ENCODE peak calls at places on chromosomes 4 and X, in ten cellular contexts. Y, A, G, B, X, Z, K, Q, E and U are unnamed samples.

GRCh38 chrX:13489451-13489850 is 80.0 kb upstream of the EGFL6 start:
- DNase-seq in E (no peak), Z (peak), B (no peak), A (no peak), G (no peak), K (no peak), Y (peak), X (no peak), Q (no peak), U (no peak)

GRCh38 chrX:55522577-55523254 is 33.1 kb upstream of the USP51 start:
- DNase-seq in Q (no peak), A (no peak), Z (no peak), E (no peak), B (no peak), K (no peak), X (no peak), G (no peak), Y (no peak), U (no peak)

GRCh38 chr4:18390655-18391369 is 369.3 kb upstream of the LCORL start:
- DNase-seq in K (no peak), X (no peak), Y (no peak), Z (no peak), Q (no peak), G (no peak), E (no peak), A (no peak), B (no peak), U (no peak)

GRCh38 chr4:87530868-87531267 is 1.7 kb upstream of the SPARCL1 start:
- DNase-seq in B (no peak), X (no peak), G (no peak), Z (no peak), Y (peak), Q (no peak), E (no peak), K (peak), A (no peak), U (no peak)

GRCh38 chr4:36267491-36268254 is 13.7 kb upstream of the DTHD1 start:
- DNase-seq in Q (no peak), Z (no peak), A (no peak), G (no peak), X (no peak), Y (no peak), K (no peak), E (no peak), B (no peak), U (no peak)

GRCh38 chr4:137896221-137896737 is 345.9 kb downstream of the SLC7A11 start:
- DNase-seq in Z (no peak), X (no peak), Y (peak), B (no peak), K (no peak), A (no peak), Q (no peak), E (no peak), G (no peak), U (no peak)

GRCh38 chr4:185559913-185560281 is 24.6 kb upstream of the PDLIM3 start:
- DNase-seq in K (no peak), Q (no peak), E (no peak), G (peak), B (no peak), Z (peak), Y (peak), A (no peak), X (no peak), U (no peak)

GRCh38 chr4:70705146-70705855 is 16.5 kb upstream of the RUFY3 start:
- DNase-seq in K (no peak), Z (peak), Q (peak), A (peak), Y (peak), G (no peak), B (peak), X (peak), E (peak), U (peak)

GRCh38 chr4:74932832-74933561 is at the start of gene PARM1:
- DNase-seq in X (peak), E (no peak), B (no peak), A (peak), Z (peak), G (peak), Y (peak), Q (no peak), K (peak), U (peak)

GRCh38 chr4:36037127-36037526 is 207.2 kb downstream of the ARAP2 start:
- DNase-seq in B (no peak), X (no peak), Z (no peak), G (no peak), A (no peak), E (no peak), K (no peak), Q (no peak), Y (no peak), U (no peak)

GRCh38 chrX:13506574-13506973 is 62.8 kb upstream of the EGFL6 start:
- DNase-seq in E (peak), Z (peak), K (no peak), G (no peak), Q (peak), A (peak), Y (peak), X (peak), B (peak), U (peak)

GRCh38 chr4:169757575-169758184 is at the start of gene HPF1:
- DNase-seq in Z (peak), X (peak), K (peak), G (peak), Q (peak), A (peak), E (peak), Y (peak), B (peak), U (peak)

GRCh38 chr4:83484500-83485431 is at the start of gene ABRAXAS1:
- DNase-seq in G (peak), E (peak), X (peak), Z (peak), K (peak), Q (peak), A (peak), B (peak), Y (peak), U (peak)

GRCh38 chrX:19198448-19198847 is 76.2 kb upstream of the ADGRG2 start:
- DNase-seq in Z (no peak), A (no peak), B (no peak), Q (no peak), G (no peak), K (no peak), Y (no peak), X (no peak), E (no peak), U (no peak)

GRCh38 chrX:63809158-63809557 is 24.1 kb upstream of the ARHGEF9 start:
- DNase-seq in G (no peak), K (no peak), E (no peak), Y (no peak), A (no peak), Z (no peak), Q (no peak), B (no peak), X (no peak), U (no peak)

GRCh38 chr4:24979554-24979953 is 51.2 kb downstream of the LGI2 start:
- DNase-seq in Y (no peak), G (no peak), K (no peak), X (no peak), A (no peak), Q (no peak), E (no peak), B (no peak), Z (peak), U (no peak)

GRCh38 chr4:143773998-143774898 is 73.8 kb upstream of the FREM3 start:
- DNase-seq in Z (peak), B (peak), K (peak), E (no peak), Y (peak), G (peak), A (peak), Q (no peak), X (peak), U (peak)

GRCh38 chrX:155997436-155997835 is at the start of gene IL9R:
- DNase-seq in X (peak), A (peak), Q (peak), G (no peak), Z (no peak), E (peak), K (no peak), Y (no peak), B (peak), U (peak)

GRCh38 chrX:120736989-120737388 is 107.1 kb upstream of the C1GALT1C1 start:
- DNase-seq in G (no peak), Y (peak), B (no peak), Z (peak), K (no peak), X (no peak), Q (no peak), E (no peak), A (no peak), U (no peak)

GRCh38 chr4:26878729-26879415 is 18.2 kb downstream of the STIM2 start:
- DNase-seq in E (no peak), Y (peak), K (no peak), G (no peak), X (no peak), A (no peak), B (no peak), Q (no peak), Z (peak), U (no peak)

GRCh38 chr4:99324978-99325377 is 3.8 kb upstream of the ADH1B start:
- DNase-seq in B (no peak), A (no peak), Q (no peak), G (peak), E (no peak), K (peak), Y (peak), X (no peak), Z (no peak), U (no peak)

GRCh38 chr4:2862528-2862927 is 18.9 kb downstream of the ADD1 start:
- DNase-seq in Q (no peak), E (no peak), A (no peak), G (no peak), Y (peak), Z (peak), B (no peak), X (no peak), K (no peak), U (no peak)

GRCh38 chrX:85851418-85851817 is 195.9 kb downstream of the CHM start:
- DNase-seq in Y (peak), Q (no peak), K (no peak), X (no peak), Z (peak), G (no peak), A (no peak), B (no peak), E (no peak), U (no peak)

GRCh38 chr4:139876328-139876941 is 210.8 kb downstream of the MGST2 start:
- DNase-seq in X (no peak), E (no peak), G (no peak), K (no peak), A (no peak), Y (no peak), B (no peak), Z (no peak), Q (no peak), U (no peak)

GRCh38 chrX:97328853-97329252 is 445.1 kb downstream of the RPA4 start:
- DNase-seq in Y (no peak), A (no peak), B (no peak), E (no peak), Q (no peak), Z (peak), G (no peak), X (no peak), K (no peak), U (no peak)

GRCh38 chrX:25650216-25650615 is 487.9 kb upstream of the MAGEB18 start:
- DNase-seq in Y (no peak), B (no peak), Z (no peak), Q (no peak), X (no peak), K (no peak), A (no peak), G (no peak), E (no peak), U (no peak)